ENCODE peak calls at places on chromosomes 3 and 15, in five cellular contexts. One of them, this sample, is unnamed.

GRCh38 chr3:31157893-31158620 is 263.6 kb upstream of the GADL1 start:
- DNase-seq in hepatocyte: no peak
- DNase-seq in body of pancreas: no peak
- DNase-seq in left ventricle myocardium inferior: no peak
- DNase-seq in BE2C: no peak
- DNase-seq in this sample: no peak

GRCh38 chr3:105801397-105801796 is 67.4 kb downstream of the CBLB start:
- DNase-seq in left ventricle myocardium inferior: no peak
- DNase-seq in BE2C: no peak
- DNase-seq in body of pancreas: no peak
- DNase-seq in hepatocyte: no peak
- DNase-seq in this sample: no peak

GRCh38 chr15:29870495-29871151 is 48.4 kb upstream of the TJP1 start:
- DNase-seq in BE2C: peak; percentile 13
- DNase-seq in body of pancreas: peak; percentile 18
- DNase-seq in hepatocyte: no peak
- DNase-seq in left ventricle myocardium inferior: peak; percentile 62
- DNase-seq in this sample: peak; percentile 16

GRCh38 chr15:26864664-26865191 is 2.1 kb upstream of the GABRA5 start:
- DNase-seq in hepatocyte: peak; percentile 72
- DNase-seq in body of pancreas: peak; percentile 36
- DNase-seq in BE2C: peak; percentile 54
- DNase-seq in left ventricle myocardium inferior: no peak
- DNase-seq in this sample: peak; percentile 47

GRCh38 chr3:46755646-46756045 is 38.0 kb upstream of the PRSS50 start:
- DNase-seq in left ventricle myocardium inferior: no peak
- DNase-seq in BE2C: no peak
- DNase-seq in body of pancreas: no peak
- DNase-seq in hepatocyte: no peak
- DNase-seq in this sample: no peak

GRCh38 chr3:28678083-28678482 is 329.5 kb upstream of the AZI2 start:
- DNase-seq in left ventricle myocardium inferior: no peak
- DNase-seq in body of pancreas: no peak
- DNase-seq in BE2C: no peak
- DNase-seq in hepatocyte: no peak
- DNase-seq in this sample: no peak

GRCh38 chr3:124607163-124607562 is 123.1 kb upstream of the UMPS start:
- DNase-seq in BE2C: no peak
- DNase-seq in left ventricle myocardium inferior: no peak
- DNase-seq in body of pancreas: no peak
- DNase-seq in hepatocyte: no peak
- DNase-seq in this sample: no peak

GRCh38 chr15:61906961-61907752 is 153.1 kb downstream of the VPS13C start:
- DNase-seq in BE2C: no peak
- DNase-seq in left ventricle myocardium inferior: no peak
- DNase-seq in hepatocyte: peak; percentile 5
- DNase-seq in body of pancreas: no peak
- DNase-seq in this sample: no peak

DNA sequence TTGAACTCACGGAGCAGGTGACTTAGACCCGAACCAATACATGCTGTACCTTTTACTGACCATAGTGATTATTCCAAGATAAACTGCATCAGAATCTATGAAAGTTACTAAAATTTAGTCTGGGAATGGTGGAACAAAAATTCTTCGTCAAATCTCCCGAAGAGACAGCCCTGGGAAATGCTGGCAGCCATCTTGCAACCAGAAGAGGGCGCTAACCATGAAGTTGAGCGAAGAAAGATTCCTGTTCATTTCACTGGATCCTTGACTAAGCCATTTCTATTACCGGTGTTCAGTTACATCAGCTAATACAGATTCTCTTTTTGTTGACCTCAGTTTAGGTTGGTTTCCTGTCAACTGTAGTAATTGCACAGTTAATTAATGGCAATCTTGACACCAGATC is 199.6 kb downstream of the SLC9A9 start:
- DNase-seq in body of pancreas: no peak
- DNase-seq in hepatocyte: no peak
- DNase-seq in left ventricle myocardium inferior: no peak
- DNase-seq in BE2C: peak; percentile 32
- DNase-seq in this sample: peak; percentile 49
- TF ChIP-seq CTCF in body of pancreas: no peak
- TF ChIP-seq CTCF in hepatocyte: peak; percentile 19
- TF ChIP-seq CTCF in left ventricle myocardium inferior: no peak
- TF ChIP-seq CTCF in BE2C: peak; percentile 63
- TF ChIP-seq CTCF in this sample: peak; percentile 58

DNA sequence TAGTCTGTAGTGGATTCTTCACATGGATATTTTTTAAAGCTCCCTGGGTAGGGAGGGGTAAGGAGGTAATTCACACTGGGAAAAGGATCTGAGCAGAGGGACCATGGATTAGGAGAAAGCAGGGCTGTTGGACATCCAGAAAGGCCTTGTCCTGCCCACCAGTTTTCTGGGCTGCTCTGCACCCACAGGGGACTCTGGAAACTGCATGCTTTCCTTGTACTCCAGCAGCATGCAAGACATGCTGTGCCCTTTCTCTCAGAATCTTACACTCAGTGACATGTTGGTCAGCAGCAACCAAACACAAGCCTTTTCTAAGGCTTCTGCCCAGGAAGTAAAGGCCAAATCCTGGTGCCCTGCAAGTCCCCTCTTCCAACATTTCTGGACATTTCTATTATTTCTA is 2.5 kb upstream of the FBN1 start:
- DNase-seq in body of pancreas: no peak
- DNase-seq in left ventricle myocardium inferior: no peak
- DNase-seq in hepatocyte: no peak
- DNase-seq in BE2C: peak; percentile 13
- DNase-seq in this sample: peak; percentile 34
- TF ChIP-seq CTCF in body of pancreas: no peak
- TF ChIP-seq CTCF in left ventricle myocardium inferior: peak; percentile 28
- TF ChIP-seq CTCF in hepatocyte: peak; percentile 5
- TF ChIP-seq CTCF in BE2C: peak; percentile 30
- TF ChIP-seq CTCF in this sample: no peak

GRCh38 chr15:53384417-53384816 is 375.0 kb downstream of the WDR72 start:
- DNase-seq in left ventricle myocardium inferior: no peak
- DNase-seq in BE2C: no peak
- DNase-seq in hepatocyte: no peak
- DNase-seq in body of pancreas: peak; percentile 52
- DNase-seq in this sample: peak; percentile 14
- TF ChIP-seq CTCF in left ventricle myocardium inferior: no peak
- TF ChIP-seq CTCF in BE2C: peak; percentile 15
- TF ChIP-seq CTCF in hepatocyte: peak; percentile 33
- TF ChIP-seq CTCF in body of pancreas: peak; percentile 68
- TF ChIP-seq CTCF in this sample: no peak

GRCh38 chr15:67385971-67386370 is 131.4 kb downstream of the IQCH start:
- DNase-seq in left ventricle myocardium inferior: no peak
- DNase-seq in BE2C: no peak
- DNase-seq in body of pancreas: no peak
- DNase-seq in hepatocyte: no peak
- DNase-seq in this sample: no peak
- TF ChIP-seq CTCF in left ventricle myocardium inferior: no peak
- TF ChIP-seq CTCF in BE2C: no peak
- TF ChIP-seq CTCF in body of pancreas: no peak
- TF ChIP-seq CTCF in hepatocyte: peak; percentile 34
- TF ChIP-seq CTCF in this sample: no peak